ENCODE peak calls at places on chromosomes 16 and 17, in six cellular contexts. U, N, S, P, E and V are unnamed samples.

GRCh38 chr16:17527538-17527937 is 56.8 kb upstream of the XYLT1 start:
- DNase-seq in N (no peak), P (no peak), S (no peak), U (no peak), E (no peak), V (no peak)

GRCh38 chr17:79749156-79749815 is 18.5 kb downstream of the ENPP7 start:
- DNase-seq in E (peak; percentile 38), P (no peak), U (peak; percentile 76), N (no peak), S (no peak), V (peak; percentile 89)

GRCh38 chr16:25066747-25067631 is 44.6 kb upstream of the LCMT1 start:
- DNase-seq in P (peak; percentile 98), E (peak; percentile 93), N (peak; percentile 59), S (no peak), U (peak; percentile 38), V (peak; percentile 88)

GRCh38 chr17:51372345-51373004 is 112.1 kb downstream of the UTP18 start:
- DNase-seq in S (peak; percentile 98), N (peak; percentile 84), E (peak; percentile 19), P (no peak), U (peak; percentile 73), V (peak; percentile 68)

GRCh38 chr16:21150375-21151001 is at the start of gene DNAH3:
- DNase-seq in S (no peak), E (no peak), N (no peak), U (no peak), P (peak; percentile 41), V (no peak)

GRCh38 chr16:77599793-77600415 is 122.4 kb upstream of the NUDT7 start:
- DNase-seq in S (peak; percentile 19), U (peak; percentile 43), N (peak; percentile 21), P (peak; percentile 30), E (peak; percentile 49), V (peak; percentile 62)

GRCh38 chr16:1960665-1961630 is 1.6 kb downstream of the NDUFB10 start:
- DNase-seq in U (peak; percentile 56), P (no peak), S (peak; percentile 64), E (peak; percentile 37), N (no peak), V (peak; percentile 51)

GRCh38 chr17:19644493-19645210 is 3.9 kb upstream of the ALDH3A2 start:
- DNase-seq in S (no peak), P (no peak), E (no peak), N (no peak), U (peak; percentile 48), V (peak; percentile 18)

GRCh38 chr16:52407778-52408177 is 139.2 kb downstream of the TOX3 start:
- DNase-seq in N (no peak), U (no peak), E (no peak), P (no peak), S (no peak), V (no peak)

GRCh38 chr17:38428643-38429371 is 543 bp downstream of the ARHGAP23 start:
- DNase-seq in U (peak; percentile 31), N (peak; percentile 69), S (no peak), E (peak; percentile 58), P (peak; percentile 66), V (peak; percentile 77)

GRCh38 chr17:38425744-38426143 is 2.5 kb upstream of the ARHGAP23 start:
- DNase-seq in E (no peak), U (no peak), S (no peak), N (no peak), P (no peak), V (no peak)

GRCh38 chr17:38426441-38426840 is 1.8 kb upstream of the ARHGAP23 start:
- DNase-seq in P (no peak), N (no peak), E (no peak), U (no peak), S (no peak), V (no peak)

GRCh38 chr17:38428150-38428642 is at the start of gene ARHGAP23:
- DNase-seq in N (peak; percentile 74), U (peak; percentile 41), P (peak; percentile 96), S (no peak), E (peak; percentile 74), V (peak; percentile 84)

DNA sequence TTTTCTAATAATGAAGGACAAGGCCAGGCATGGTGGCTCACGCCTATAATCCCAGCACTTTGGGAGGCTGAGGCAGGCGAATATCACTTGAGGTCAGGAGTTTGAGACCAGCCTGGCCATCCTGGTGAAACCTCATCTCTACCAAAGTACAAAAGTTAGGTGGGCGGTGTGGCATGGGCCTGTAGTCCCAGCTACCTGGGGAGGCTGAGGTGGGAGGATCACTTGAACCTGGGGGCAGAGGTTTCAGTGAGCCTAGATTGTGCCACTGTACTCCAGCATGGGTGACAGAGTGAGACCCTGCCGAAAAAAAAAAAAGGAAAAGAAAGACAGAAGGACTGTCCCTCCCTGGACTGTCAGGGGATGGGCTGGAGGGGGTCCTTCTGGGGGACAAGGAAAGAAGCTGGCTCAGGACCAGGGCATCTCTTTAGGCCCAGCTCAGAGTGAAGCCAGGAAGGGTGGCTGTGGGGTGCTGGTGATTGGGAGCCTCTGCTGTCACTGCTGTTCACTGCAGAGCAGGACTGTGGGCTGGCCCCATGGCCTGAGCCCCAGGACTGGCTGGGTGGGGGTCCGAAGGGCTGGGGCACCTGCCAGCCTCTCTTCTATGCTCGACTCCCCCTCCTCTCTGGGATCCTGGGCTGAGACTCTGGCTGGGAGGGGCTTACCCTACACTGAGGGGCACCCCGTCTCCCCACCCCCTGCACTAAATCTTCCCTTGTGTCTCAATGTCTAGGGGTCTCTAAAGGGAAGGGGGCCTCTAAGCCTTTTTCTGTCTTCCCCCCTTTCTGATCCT is 909 bp upstream of the ARHGAP23 start:
- DNase-seq in P (no peak), U (no peak), E (no peak), S (no peak), N (no peak), V (no peak)
- H3K9ac ChIP-seq in P (peak overlapping the region; percentile 86), U (peak overlapping the region; percentile 57), E (no peak overlapping the region), S (peak overlapping the region; percentile 63), N (peak overlapping the region; percentile 82), V (peak overlapping the region; percentile 76)

GRCh38 chr17:34638526-34639260 is 59.3 kb downstream of the TMEM132E start:
- DNase-seq in N (no peak), P (no peak), U (no peak), S (no peak), E (no peak), V (no peak)
- H2AFZ ChIP-seq in N (peak overlapping the region; percentile 89), P (no peak overlapping the region), U (no peak overlapping the region), S (no peak overlapping the region), E (peak overlapping the region; percentile 86), V (no peak overlapping the region)

DNA sequence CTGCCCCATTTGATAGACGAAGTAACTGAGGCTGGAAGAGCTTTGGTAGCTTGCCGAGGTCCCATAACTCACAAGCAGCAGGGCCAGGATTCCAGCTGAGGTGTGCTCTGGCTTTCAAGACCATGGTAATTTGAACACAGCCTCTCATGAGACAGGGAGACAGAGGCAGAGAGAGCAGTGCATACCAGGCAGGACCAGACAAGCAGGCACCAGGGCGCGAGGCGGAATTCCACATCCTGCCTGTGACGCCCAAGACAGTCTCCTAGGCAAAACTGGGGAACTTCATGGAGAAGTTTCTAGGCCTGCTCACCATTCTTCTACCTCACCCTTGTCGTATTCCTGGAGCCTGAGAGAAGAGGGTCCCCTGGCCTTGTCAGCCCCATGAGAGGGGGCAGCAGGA is 19.2 kb downstream of the SDK2 start:
- DNase-seq in P (no peak), E (no peak), N (no peak), S (no peak), U (no peak), V (no peak)
- TF ChIP-seq EZH2phosphoT487 in P (no peak), E (no peak), N (no peak), S (no peak), U (no peak), V (no peak)

DNA sequence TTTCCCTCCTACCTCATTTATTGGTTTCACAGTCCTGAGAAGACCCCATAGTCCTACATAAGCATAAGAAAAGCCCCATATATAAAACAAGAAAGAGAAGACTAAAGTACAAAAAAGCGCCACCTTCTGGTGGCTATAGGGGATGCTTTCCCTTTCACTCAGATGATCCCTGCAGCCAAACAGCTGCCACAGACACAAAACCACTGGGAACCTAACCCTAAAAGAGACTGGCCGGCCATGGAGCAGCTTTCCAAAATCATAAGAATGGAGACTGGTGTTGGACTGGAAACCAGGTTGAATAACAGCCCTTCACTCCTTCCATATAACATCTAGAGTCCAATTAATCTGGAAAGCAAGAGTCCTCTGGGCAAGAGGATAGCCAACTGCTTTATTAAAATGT is 11.4 kb downstream of the DYNC1LI2 start:
- DNase-seq in U (peak; percentile 42), P (peak; percentile 69), S (no peak), N (peak; percentile 39), E (peak; percentile 75), V (peak; percentile 62)
- H3K9ac ChIP-seq in U (no peak overlapping the region), P (no peak overlapping the region), S (no peak overlapping the region), N (no peak overlapping the region), E (no peak overlapping the region), V (peak overlapping the region; percentile 72)

DNA sequence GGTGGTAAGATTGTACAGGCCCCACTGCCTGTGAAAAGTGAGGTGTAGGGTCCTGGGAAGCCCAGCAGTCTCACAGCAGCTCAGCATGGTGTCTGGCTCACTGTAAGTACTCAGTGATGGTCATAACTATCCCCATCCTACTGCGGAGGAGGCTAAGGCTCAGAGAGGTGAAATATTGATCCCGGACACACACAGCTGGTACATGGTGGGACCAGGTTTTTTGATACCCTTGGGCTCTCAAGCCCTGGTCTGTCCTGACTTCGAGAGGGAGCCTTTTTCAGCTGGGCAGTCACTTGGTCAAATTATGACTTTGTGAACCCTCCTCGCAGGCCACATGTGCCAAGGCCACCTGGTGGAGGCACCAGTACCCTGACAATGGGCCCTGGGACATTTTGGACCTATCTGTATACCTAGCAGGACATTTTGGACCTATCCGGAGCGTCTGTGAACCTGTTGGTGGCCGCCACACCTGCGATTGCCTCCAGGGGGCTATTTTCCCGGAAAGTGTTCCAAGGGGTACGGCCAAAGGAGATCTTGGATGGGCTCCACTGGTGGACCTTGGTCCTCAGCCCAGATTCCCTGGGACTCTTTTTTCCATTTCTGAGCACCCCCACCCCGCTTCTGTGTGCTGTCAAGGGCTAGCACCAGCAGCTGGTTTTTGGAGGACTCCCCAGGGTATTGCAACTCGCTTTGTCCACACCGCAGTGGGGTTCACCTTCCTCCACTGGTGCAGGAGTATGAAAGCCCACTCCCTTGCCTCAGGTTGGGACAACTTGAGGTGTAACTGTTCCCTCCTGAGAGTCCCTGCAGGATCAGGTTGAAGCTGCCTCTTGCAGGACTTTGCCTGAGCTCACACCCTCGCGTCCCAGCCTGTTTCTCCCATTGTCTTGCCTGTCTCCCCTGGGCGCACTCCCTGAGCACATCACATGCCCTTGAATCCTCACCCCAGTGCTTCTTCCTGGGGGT is 83.6 kb upstream of the NKD1 start:
- DNase-seq in N (no peak), U (no peak), E (no peak), P (no peak), S (no peak), V (no peak)
- H2AFZ ChIP-seq in N (no peak overlapping the region), U (no peak overlapping the region), E (no peak overlapping the region), P (no peak overlapping the region), S (no peak overlapping the region), V (no peak overlapping the region)

GRCh38 chr16:84830765-84831384 is 11.1 kb downstream of the CRISPLD2 start:
- DNase-seq in N (no peak), S (no peak), U (no peak), E (no peak), P (no peak), V (no peak)
- TF ChIP-seq EZH2phosphoT487 in N (no peak), S (no peak), U (no peak), E (no peak), P (no peak), V (no peak)

GRCh38 chr16:53822936-53823529 is 119.1 kb downstream of the FTO start:
- DNase-seq in E (no peak), N (peak; percentile 68), U (peak; percentile 36), S (no peak), P (no peak), V (peak; percentile 16)
- H3K9ac ChIP-seq in E (no peak overlapping the region), N (peak overlapping the region; percentile 7), U (no peak overlapping the region), S (no peak overlapping the region), P (no peak overlapping the region), V (no peak overlapping the region)